ENCODE peak calls at places on chromosomes 4 and X, in four cellular contexts. D is brain microvascular endothelial cell, X is NT2/D1, L is C1 segment of cervical spinal cord. K is an unnamed sample.

GRCh38 chr4:147479817-147480216 is 1.1 kb upstream of the EDNRA start:
- DNase-seq in D (peak; percentile 88), X (no peak), L (no peak), K (no peak)

GRCh38 chr4:140186651-140187315 is 32.8 kb upstream of the MAML3 start:
- DNase-seq in D (peak; percentile 58), X (no peak), L (no peak), K (peak; percentile 85)

GRCh38 chr4:78650106-78651021 is 98.8 kb downstream of the ANXA3 start:
- DNase-seq in D (peak; percentile 80), X (no peak), L (no peak), K (peak; percentile 89)

GRCh38 chrX:136063340-136064079 is 78.3 kb downstream of the SLC9A6 start:
- DNase-seq in D (peak; percentile 58), X (no peak), L (no peak), K (peak; percentile 48)

GRCh38 chr4:28228575-28228974 is 1367.9 kb downstream of the STIM2 start:
- DNase-seq in D (no peak), X (no peak), L (no peak), K (no peak)

GRCh38 chrX:150569155-150569477 is 695 bp downstream of the MTM1 start:
- DNase-seq in D (peak; percentile 3), X (no peak), L (no peak), K (peak; percentile 19)

GRCh38 chr4:147407261-147408045 is 73.4 kb upstream of the EDNRA start:
- DNase-seq in D (no peak), X (peak; percentile 8), L (no peak), K (no peak)

GRCh38 chrX:41449615-41450014 is 2.5 kb downstream of the NYX start:
- DNase-seq in D (no peak), X (no peak), L (no peak), K (peak; percentile 35)

GRCh38 chr4:156558365-156559025 is 413.1 kb downstream of the PDGFC start:
- DNase-seq in D (no peak), X (no peak), L (no peak), K (no peak)